ENCODE peak calls at places on chromosomes 1 and 21, in four cellular contexts. R, U, T and O are unnamed samples.

GRCh38 chr1:230169454-230170152 is 102.6 kb downstream of the GALNT2 start:
- DNase-seq in R (no peak), U (peak), T (no peak), O (no peak)

GRCh38 chr1:226912587-226913176 is 27.4 kb upstream of the COQ8A start:
- DNase-seq in R (peak), U (peak), T (peak), O (peak)

GRCh38 chr1:62689524-62689923 is 1.3 kb upstream of the DOCK7 start:
- DNase-seq in R (no peak), U (no peak), T (peak), O (peak)

GRCh38 chr1:227333423-227333822 is 15.1 kb upstream of the CDC42BPA start:
- DNase-seq in R (no peak), U (no peak), T (peak), O (no peak)

GRCh38 chr1:231590453-231591198 is 36.0 kb upstream of the DISC1 start:
- DNase-seq in R (peak), U (no peak), T (peak), O (peak)

GRCh38 chr1:12356004-12356890 is 126.4 kb downstream of the VPS13D start:
- DNase-seq in R (no peak), U (no peak), T (no peak), O (peak)

GRCh38 chr1:112708002-112708448 is 1.1 kb upstream of the RHOC start:
- DNase-seq in R (no peak), U (no peak), T (no peak), O (no peak)

GRCh38 chr21:45299026-45299863 is 11.6 kb upstream of the POFUT2 start:
- DNase-seq in R (no peak), U (no peak), T (peak), O (no peak)

GRCh38 chr1:219432966-219433365 is 179.9 kb downstream of the ZC3H11B start:
- DNase-seq in R (no peak), U (no peak), T (no peak), O (no peak)

GRCh38 chr21:42559326-42559725 is 45.7 kb downstream of the SLC37A1 start:
- DNase-seq in R (no peak), U (no peak), T (no peak), O (no peak)

GRCh38 chr1:206029484-206029883 is 5.8 kb upstream of the CTSE start:
- DNase-seq in R (no peak), U (no peak), T (no peak), O (no peak)

GRCh38 chr1:86965012-86965826 is 50.8 kb downstream of the HS2ST1 start:
- DNase-seq in R (peak), U (no peak), T (peak), O (peak)

GRCh38 chr1:107750364-107750959 is 214.5 kb downstream of the VAV3 start:
- DNase-seq in R (peak), U (peak), T (peak), O (peak)

GRCh38 chr21:36388835-36389234 is 3.6 kb downstream of the CHAF1B start:
- DNase-seq in R (peak), U (no peak), T (no peak), O (no peak)

GRCh38 chr1:152461544-152461943 is 47.5 kb upstream of the CRNN start:
- DNase-seq in R (peak), U (no peak), T (peak), O (peak)

GRCh38 chr1:22791736-22792325 is 81.2 kb downstream of the EPHB2 start:
- DNase-seq in R (no peak), U (no peak), T (no peak), O (peak)

GRCh38 chr1:162230096-162230495 is 146.6 kb downstream of the SPATA46 start:
- DNase-seq in R (peak), U (no peak), T (no peak), O (no peak)

GRCh38 chr1:192668434-192668983 is 32.6 kb downstream of the RGS13 start:
- DNase-seq in R (no peak), U (no peak), T (no peak), O (peak)

GRCh38 chr1:171220551-171221175 is 27.6 kb upstream of the FMO1 start:
- DNase-seq in R (peak), U (no peak), T (no peak), O (no peak)

GRCh38 chr1:203368624-203369451 is 17.9 kb upstream of the FMOD start:
- DNase-seq in R (no peak), U (no peak), T (no peak), O (no peak)

GRCh38 chr1:69492286-69492685 is 75.4 kb upstream of the LRRC7 start:
- DNase-seq in R (no peak), U (no peak), T (no peak), O (no peak)

GRCh38 chr21:31124005-31124404 is 85.7 kb upstream of the KRTAP19-8 start:
- DNase-seq in R (peak), U (no peak), T (no peak), O (no peak)

GRCh38 chr1:241413386-241413785 is 56.4 kb upstream of the RGS7 start:
- DNase-seq in R (no peak), U (no peak), T (no peak), O (no peak)

GRCh38 chr1:42747125-42747524 is 7.1 kb upstream of the CLDN19 start:
- DNase-seq in R (peak), U (no peak), T (peak), O (no peak)

GRCh38 chr1:85296980-85297379 is 20.5 kb upstream of the BCL10 start:
- DNase-seq in R (no peak), U (no peak), T (no peak), O (no peak)

GRCh38 chr1:37704966-37705365 is 12.7 kb downstream of the CDCA8 start:
- DNase-seq in R (no peak), U (no peak), T (no peak), O (no peak)

GRCh38 chr1:37699147-37699546 is 6.8 kb downstream of the CDCA8 start:
- DNase-seq in R (no peak), U (no peak), T (no peak), O (no peak)

GRCh38 chr1:37703061-37703460 is 10.7 kb downstream of the CDCA8 start:
- DNase-seq in R (no peak), U (no peak), T (no peak), O (no peak)

GRCh38 chr1:37697737-37698136 is 5.4 kb downstream of the CDCA8 start:
- DNase-seq in R (no peak), U (no peak), T (no peak), O (no peak)

DNA sequence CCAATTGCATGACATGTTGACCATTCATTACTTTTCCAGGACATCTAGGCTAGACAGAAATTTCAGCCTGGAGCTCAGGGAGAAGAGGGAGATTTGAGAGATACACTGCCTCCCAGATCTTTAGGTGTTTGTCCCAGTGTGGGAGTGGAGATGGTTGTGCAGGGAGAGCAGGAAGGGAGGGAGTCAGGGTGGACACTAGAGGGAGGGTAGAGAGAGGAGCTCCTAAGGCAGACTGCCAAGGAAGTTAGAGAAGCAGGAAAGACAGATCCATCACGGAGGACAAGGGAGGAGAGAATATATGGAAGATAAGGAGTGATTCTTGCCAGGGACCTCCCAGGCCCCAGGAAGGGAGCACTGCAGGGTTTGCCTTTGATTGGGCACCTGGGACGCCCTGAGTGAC is 8.7 kb downstream of the CDCA8 start:
- DNase-seq in R (no peak), U (no peak), T (no peak), O (no peak)
- TF ChIP-seq CREB1 in R (no peak), U (no peak), T (no peak), O (no peak)

DNA sequence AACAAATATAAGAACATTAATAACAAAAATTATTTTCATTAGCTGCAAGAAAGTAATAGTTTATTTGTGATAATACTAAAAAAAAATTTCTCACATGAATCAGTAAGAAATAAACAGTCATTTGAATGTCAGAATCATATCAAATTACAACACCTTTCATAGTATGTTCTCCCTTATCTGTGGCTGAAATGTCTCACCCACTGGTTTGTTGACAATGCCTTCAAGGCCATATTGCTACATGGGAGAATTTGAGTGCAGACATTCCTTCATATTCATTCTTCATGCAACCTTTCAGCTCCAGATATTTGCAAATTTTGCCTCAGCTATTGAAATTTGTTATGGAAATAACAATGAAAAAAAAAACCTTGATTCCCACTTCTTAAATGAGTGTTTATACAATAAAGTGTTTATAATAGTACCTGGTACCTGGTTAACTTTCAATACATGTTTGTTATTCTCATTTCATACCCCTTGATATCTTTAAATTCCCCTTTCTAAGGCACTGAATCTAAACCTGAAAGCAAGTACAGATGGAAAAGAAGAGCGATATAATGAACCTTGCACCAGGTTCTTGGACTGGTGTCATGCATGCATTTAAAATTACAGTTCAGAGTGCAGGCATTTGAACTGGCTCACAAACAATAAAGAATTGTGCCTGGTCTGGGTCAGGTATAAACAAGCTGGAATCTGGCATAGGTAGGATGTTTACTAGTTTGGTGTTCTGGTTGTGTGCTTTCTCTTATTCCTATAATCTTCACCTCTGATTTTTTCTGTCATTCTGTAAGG is 242.2 kb upstream of the ADGRL2 start:
- DNase-seq in R (no peak), U (no peak), T (no peak), O (peak)
- TF ChIP-seq CREB1 in R (no peak), U (no peak), T (no peak), O (no peak)

DNA sequence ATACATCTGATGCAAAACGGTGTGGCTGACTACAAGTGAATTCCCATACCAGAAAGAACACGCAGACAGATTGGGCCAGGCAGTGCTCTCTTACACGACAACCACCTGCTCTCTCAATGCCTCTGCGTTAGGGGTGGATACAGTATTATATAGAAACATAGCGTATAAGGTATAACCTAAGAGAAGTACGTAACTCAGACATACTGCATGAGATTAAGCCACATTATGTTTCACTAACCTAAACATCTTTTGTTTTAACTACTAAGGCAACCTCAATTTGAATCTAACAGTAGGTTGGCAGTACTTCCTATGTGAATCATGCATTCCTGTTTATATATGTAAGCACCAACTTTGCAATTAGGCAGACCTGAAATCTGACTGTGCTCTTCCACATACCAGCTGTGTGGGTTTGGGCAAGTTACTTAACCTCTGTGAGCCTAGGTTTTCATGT is 58.1 kb upstream of the COA6 start:
- DNase-seq in R (no peak), U (no peak), T (no peak), O (peak)
- TF ChIP-seq CREB1 in R (no peak), U (no peak), T (no peak), O (no peak)

DNA sequence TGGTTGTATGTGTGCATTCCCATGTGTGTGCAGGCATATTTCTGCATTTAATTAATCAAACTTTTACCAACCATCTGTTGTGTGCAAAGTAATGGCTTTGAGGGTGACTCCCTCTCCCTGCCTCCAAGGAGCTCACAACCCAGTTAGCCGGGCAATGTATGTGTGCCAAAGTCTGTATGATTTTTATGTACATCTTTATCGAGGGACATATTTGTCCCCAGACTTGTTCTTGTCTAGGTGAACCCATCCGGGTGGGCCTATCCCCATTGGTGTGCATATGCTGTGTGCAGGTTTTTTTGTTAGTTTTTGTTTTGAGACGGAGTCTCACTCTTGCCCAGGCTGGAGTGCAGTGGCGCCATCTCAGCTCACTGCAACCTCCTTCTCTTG is 1.8 kb downstream of the SYTL1 start:
- DNase-seq in R (no peak), U (no peak), T (no peak), O (no peak)
- TF ChIP-seq CREB1 in R (no peak), U (no peak), T (no peak), O (no peak)

DNA sequence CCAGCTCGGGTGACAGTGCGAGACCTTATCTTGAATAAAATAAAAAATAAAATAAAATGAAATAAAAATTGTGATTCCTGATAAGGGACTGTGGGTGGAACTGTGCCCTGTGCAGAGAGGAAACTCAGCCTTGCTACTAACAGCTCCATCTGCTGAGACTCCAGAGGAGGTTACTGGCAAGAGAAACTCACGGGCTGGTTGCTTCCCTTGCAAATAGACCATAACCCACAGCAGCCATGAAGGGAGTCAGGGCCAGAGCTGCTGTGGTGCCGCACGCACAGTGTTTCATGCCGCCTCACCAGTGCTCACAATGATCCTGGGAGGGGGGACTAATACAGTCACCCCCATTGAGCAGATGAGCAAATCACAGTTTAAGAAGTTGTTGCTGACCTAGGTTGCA is 13.7 kb downstream of the ZBTB17 start:
- DNase-seq in R (no peak), U (no peak), T (no peak), O (no peak)
- TF ChIP-seq CREB1 in R (no peak), U (no peak), T (no peak), O (no peak)

GRCh38 chr1:24236170-24237045 is 49.3 kb upstream of the IFNLR1 start:
- DNase-seq in R (peak), U (no peak), T (no peak), O (no peak)
- TF ChIP-seq CREB1 in R (no peak), U (no peak), T (no peak), O (no peak)

GRCh38 chr1:39204441-39205081 is at the start of gene MACF1:
- DNase-seq in R (peak), U (no peak), T (peak), O (no peak)
- TF ChIP-seq CREB1 in R (no peak), U (peak), T (peak), O (no peak)

GRCh38 chr1:157994704-157995540 is 1.5 kb downstream of the KIRREL1 start:
- DNase-seq in R (no peak), U (no peak), T (no peak), O (no peak)
- TF ChIP-seq CREB1 in R (no peak), U (no peak), T (no peak), O (no peak)

GRCh38 chr1:180249725-180250498 is 19.8 kb downstream of the LHX4 start:
- DNase-seq in R (no peak), U (no peak), T (no peak), O (no peak)

GRCh38 chr1:180250499-180250770 is 20.4 kb downstream of the LHX4 start:
- DNase-seq in R (no peak), U (no peak), T (no peak), O (no peak)

GRCh38 chr1:180247580-180247979 is 17.5 kb downstream of the LHX4 start:
- DNase-seq in R (no peak), U (no peak), T (no peak), O (no peak)

GRCh38 chr1:180248176-180248575 is 18.1 kb downstream of the LHX4 start:
- DNase-seq in R (no peak), U (no peak), T (no peak), O (no peak)

DNA sequence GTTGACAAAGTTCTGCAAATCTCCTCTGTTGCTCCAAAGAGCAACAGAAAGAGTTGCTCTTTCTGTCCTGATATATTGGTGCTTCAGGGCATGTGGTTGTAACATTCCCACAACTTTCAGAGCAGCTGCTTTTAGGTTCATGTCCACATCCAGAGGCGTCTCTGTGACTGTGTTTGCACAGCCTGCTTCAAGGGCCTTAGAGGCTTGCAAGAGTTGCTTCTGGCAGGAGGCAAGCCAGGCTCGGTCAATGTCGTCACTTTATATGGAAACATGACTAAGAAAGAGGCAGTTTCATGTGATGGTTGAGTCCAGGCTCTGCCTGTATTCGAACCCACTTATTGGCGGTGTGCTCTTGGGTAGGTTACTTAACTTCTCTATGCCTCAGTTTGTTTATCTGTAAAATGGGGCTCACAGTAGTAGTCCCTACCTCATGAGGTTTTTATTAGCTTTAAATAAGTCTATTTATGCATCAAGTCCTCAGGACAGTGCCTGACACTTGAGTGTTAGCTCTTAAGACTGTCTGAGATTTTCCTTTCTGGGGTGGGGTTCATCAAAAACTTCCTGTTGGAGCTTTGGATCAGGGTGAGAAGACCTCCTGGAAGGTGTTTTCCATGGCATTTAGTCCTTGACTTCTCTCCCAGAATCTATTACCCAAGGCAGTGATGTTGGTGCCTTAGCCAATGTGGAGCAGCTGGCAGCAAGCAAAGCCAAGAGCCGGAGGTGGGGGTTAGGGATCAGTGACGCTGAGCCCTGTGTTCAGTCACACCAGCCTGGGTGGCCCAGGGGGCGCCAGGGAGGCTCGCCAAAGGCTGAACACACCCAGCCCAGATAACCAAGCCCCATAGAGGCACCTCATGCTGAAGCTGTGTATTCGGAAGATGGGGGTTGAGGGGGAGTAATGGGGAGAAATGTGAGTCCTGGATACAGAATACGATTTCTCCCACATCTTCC is 18.9 kb downstream of the LHX4 start:
- DNase-seq in R (peak), U (no peak), T (peak), O (no peak)
- TF ChIP-seq CREB1 in R (peak), U (no peak), T (no peak), O (peak)

GRCh38 chr1:31934706-31935629 is 3.2 kb downstream of the PTP4A2 start:
- DNase-seq in R (no peak), U (no peak), T (peak), O (no peak)

GRCh38 chr1:31936966-31937299 is 1.2 kb downstream of the PTP4A2 start:
- DNase-seq in R (no peak), U (no peak), T (no peak), O (no peak)

GRCh38 chr1:31932491-31933316 is 5.5 kb downstream of the PTP4A2 start:
- DNase-seq in R (no peak), U (no peak), T (peak), O (peak)

GRCh38 chr1:31936278-31936965 is 1.7 kb downstream of the PTP4A2 start:
- DNase-seq in R (no peak), U (no peak), T (peak), O (no peak)

DNA sequence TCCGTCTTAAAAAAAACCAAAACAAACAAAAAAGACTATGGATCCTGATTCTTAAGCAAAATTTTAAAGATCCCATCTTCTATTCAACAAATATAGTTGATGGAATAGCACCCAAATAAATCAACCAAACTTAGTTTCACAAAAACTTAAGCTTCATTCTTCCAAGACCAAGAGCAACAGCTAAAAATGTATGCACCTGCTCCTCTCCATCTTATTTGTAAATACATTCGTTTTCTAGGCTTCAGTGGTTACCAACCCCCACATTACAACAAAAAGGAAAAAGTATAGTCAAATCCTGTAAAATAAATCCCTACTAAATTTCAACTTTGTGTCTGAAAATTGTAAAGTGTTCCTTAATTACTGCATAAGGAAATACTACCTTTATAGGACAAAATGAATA is 3.9 kb downstream of the PTP4A2 start:
- DNase-seq in R (no peak), U (no peak), T (no peak), O (no peak)
- TF ChIP-seq CREB1 in R (no peak), U (no peak), T (no peak), O (no peak)